ENCODE peak calls at places on chromosomes 7 and 10, in eight cellular contexts. One of them, this sample, is unnamed.

GRCh38 chr7:157041004-157041403 is 30.5 kb upstream of the MNX1 start:
- DNase-seq in left cardiac atrium: no peak
- DNase-seq in NCI-H1092 treated with DMSO at 0.1 percent for 48 hours: no peak
- DNase-seq in breast epithelium: no peak
- DNase-seq in NCI-H187: no peak
- DNase-seq in ELR: no peak
- DNase-seq in nephron progenitor cell: no peak
- DNase-seq in fibroblast of gingiva: no peak
- DNase-seq in this sample: no peak

GRCh38 chr10:120480065-120480600 is 23.1 kb downstream of the PLPP4 start:
- DNase-seq in left cardiac atrium: no peak
- DNase-seq in NCI-H1092 treated with DMSO at 0.1 percent for 48 hours: no peak
- DNase-seq in breast epithelium: no peak
- DNase-seq in NCI-H187: no peak
- DNase-seq in ELR: peak; percentile 20
- DNase-seq in nephron progenitor cell: no peak
- DNase-seq in fibroblast of gingiva: no peak
- DNase-seq in this sample: no peak

GRCh38 chr7:85185355-85186082 is 1.3 kb downstream of the SEMA3D start:
- DNase-seq in left cardiac atrium: peak; percentile 57
- DNase-seq in NCI-H1092 treated with DMSO at 0.1 percent for 48 hours: peak; percentile 23
- DNase-seq in breast epithelium: peak; percentile 58
- DNase-seq in NCI-H187: no peak
- DNase-seq in ELR: peak; percentile 84
- DNase-seq in nephron progenitor cell: peak; percentile 61
- DNase-seq in fibroblast of gingiva: peak; percentile 66
- DNase-seq in this sample: peak; percentile 37

GRCh38 chr7:45940939-45941338 is 19.9 kb upstream of the IGFBP3 start:
- DNase-seq in left cardiac atrium: no peak
- DNase-seq in NCI-H1092 treated with DMSO at 0.1 percent for 48 hours: no peak
- DNase-seq in breast epithelium: no peak
- DNase-seq in NCI-H187: no peak
- DNase-seq in ELR: no peak
- DNase-seq in nephron progenitor cell: no peak
- DNase-seq in fibroblast of gingiva: no peak
- DNase-seq in this sample: no peak

GRCh38 chr10:129522041-129522585 is 55.1 kb downstream of the MGMT start:
- DNase-seq in left cardiac atrium: no peak
- DNase-seq in NCI-H1092 treated with DMSO at 0.1 percent for 48 hours: no peak
- DNase-seq in breast epithelium: no peak
- DNase-seq in NCI-H187: no peak
- DNase-seq in ELR: no peak
- DNase-seq in nephron progenitor cell: no peak
- DNase-seq in fibroblast of gingiva: no peak
- DNase-seq in this sample: no peak

GRCh38 chr10:35783305-35783838 is 141.3 kb upstream of the FZD8 start:
- DNase-seq in left cardiac atrium: no peak
- DNase-seq in NCI-H1092 treated with DMSO at 0.1 percent for 48 hours: no peak
- DNase-seq in breast epithelium: no peak
- DNase-seq in NCI-H187: no peak
- DNase-seq in ELR: peak; percentile 63
- DNase-seq in nephron progenitor cell: no peak
- DNase-seq in fibroblast of gingiva: no peak
- DNase-seq in this sample: no peak

GRCh38 chr10:30647089-30647488 is 17.5 kb upstream of the LYZL2 start:
- DNase-seq in left cardiac atrium: no peak
- DNase-seq in NCI-H1092 treated with DMSO at 0.1 percent for 48 hours: no peak
- DNase-seq in breast epithelium: no peak
- DNase-seq in NCI-H187: no peak
- DNase-seq in ELR: no peak
- DNase-seq in nephron progenitor cell: no peak
- DNase-seq in fibroblast of gingiva: no peak
- DNase-seq in this sample: no peak

GRCh38 chr7:36923831-36924555 is 199.7 kb upstream of the AOAH start:
- DNase-seq in left cardiac atrium: no peak
- DNase-seq in NCI-H1092 treated with DMSO at 0.1 percent for 48 hours: no peak
- DNase-seq in breast epithelium: no peak
- DNase-seq in NCI-H187: no peak
- DNase-seq in ELR: no peak
- DNase-seq in nephron progenitor cell: no peak
- DNase-seq in fibroblast of gingiva: no peak
- DNase-seq in this sample: no peak

GRCh38 chr7:134660961-134661376 is 14.3 kb downstream of the BPGM start:
- DNase-seq in left cardiac atrium: no peak
- DNase-seq in NCI-H1092 treated with DMSO at 0.1 percent for 48 hours: no peak
- DNase-seq in breast epithelium: no peak
- DNase-seq in NCI-H187: no peak
- DNase-seq in ELR: peak; percentile 74
- DNase-seq in nephron progenitor cell: no peak
- DNase-seq in fibroblast of gingiva: peak; percentile 42
- DNase-seq in this sample: no peak

GRCh38 chr7:24283900-24284698 is at the start of gene NPY:
- DNase-seq in left cardiac atrium: no peak
- DNase-seq in NCI-H1092 treated with DMSO at 0.1 percent for 48 hours: no peak
- DNase-seq in breast epithelium: no peak
- DNase-seq in NCI-H187: no peak
- DNase-seq in ELR: no peak
- DNase-seq in nephron progenitor cell: peak; percentile 48
- DNase-seq in fibroblast of gingiva: no peak
- DNase-seq in this sample: no peak

GRCh38 chr7:132742152-132742551 is 165.9 kb upstream of the PLXNA4 start:
- DNase-seq in left cardiac atrium: peak; percentile 78
- DNase-seq in NCI-H1092 treated with DMSO at 0.1 percent for 48 hours: no peak
- DNase-seq in breast epithelium: no peak
- DNase-seq in NCI-H187: no peak
- DNase-seq in ELR: peak; percentile 70
- DNase-seq in nephron progenitor cell: no peak
- DNase-seq in fibroblast of gingiva: peak; percentile 63
- DNase-seq in this sample: no peak

GRCh38 chr7:38105874-38106483 is 72.1 kb upstream of the STARD3NL start:
- DNase-seq in left cardiac atrium: no peak
- DNase-seq in NCI-H1092 treated with DMSO at 0.1 percent for 48 hours: peak; percentile 64
- DNase-seq in breast epithelium: no peak
- DNase-seq in NCI-H187: no peak
- DNase-seq in ELR: peak; percentile 68
- DNase-seq in nephron progenitor cell: peak; percentile 23
- DNase-seq in fibroblast of gingiva: peak; percentile 41
- DNase-seq in this sample: no peak

GRCh38 chr10:109956454-109957091 is 33.3 kb upstream of the XPNPEP1 start:
- DNase-seq in left cardiac atrium: no peak
- DNase-seq in NCI-H1092 treated with DMSO at 0.1 percent for 48 hours: peak; percentile 18
- DNase-seq in breast epithelium: no peak
- DNase-seq in NCI-H187: peak; percentile 17
- DNase-seq in ELR: peak; percentile 81
- DNase-seq in nephron progenitor cell: no peak
- DNase-seq in fibroblast of gingiva: no peak
- DNase-seq in this sample: no peak

GRCh38 chr10:128630787-128631252 is 504.6 kb upstream of the MKI67 start:
- DNase-seq in left cardiac atrium: no peak
- DNase-seq in NCI-H1092 treated with DMSO at 0.1 percent for 48 hours: no peak
- DNase-seq in breast epithelium: no peak
- DNase-seq in NCI-H187: no peak
- DNase-seq in ELR: no peak
- DNase-seq in nephron progenitor cell: no peak
- DNase-seq in fibroblast of gingiva: no peak
- DNase-seq in this sample: no peak

GRCh38 chr10:71998840-71999194 is 34.6 kb downstream of the CHST3 start:
- DNase-seq in left cardiac atrium: peak; percentile 75
- DNase-seq in NCI-H1092 treated with DMSO at 0.1 percent for 48 hours: no peak
- DNase-seq in breast epithelium: no peak
- DNase-seq in NCI-H187: no peak
- DNase-seq in ELR: peak; percentile 94
- DNase-seq in nephron progenitor cell: no peak
- DNase-seq in fibroblast of gingiva: peak; percentile 40
- DNase-seq in this sample: no peak

GRCh38 chr10:58982470-58983239 is 193.8 kb upstream of the PHYHIPL start:
- DNase-seq in left cardiac atrium: no peak
- DNase-seq in NCI-H1092 treated with DMSO at 0.1 percent for 48 hours: no peak
- DNase-seq in breast epithelium: no peak
- DNase-seq in NCI-H187: no peak
- DNase-seq in ELR: no peak
- DNase-seq in nephron progenitor cell: no peak
- DNase-seq in fibroblast of gingiva: no peak
- DNase-seq in this sample: no peak

GRCh38 chr7:68980011-68980410 is 618.3 kb upstream of the AUTS2 start:
- DNase-seq in left cardiac atrium: no peak
- DNase-seq in NCI-H1092 treated with DMSO at 0.1 percent for 48 hours: no peak
- DNase-seq in breast epithelium: no peak
- DNase-seq in NCI-H187: no peak
- DNase-seq in ELR: peak; percentile 2
- DNase-seq in nephron progenitor cell: no peak
- DNase-seq in fibroblast of gingiva: no peak
- DNase-seq in this sample: no peak

GRCh38 chr7:148722340-148723165 is 23.9 kb downstream of the CUL1 start:
- DNase-seq in left cardiac atrium: no peak
- DNase-seq in NCI-H1092 treated with DMSO at 0.1 percent for 48 hours: no peak
- DNase-seq in breast epithelium: no peak
- DNase-seq in NCI-H187: no peak
- DNase-seq in ELR: no peak
- DNase-seq in nephron progenitor cell: no peak
- DNase-seq in fibroblast of gingiva: no peak
- DNase-seq in this sample: no peak

GRCh38 chr10:34922138-34922537 is 107.0 kb upstream of the PARD3 start:
- DNase-seq in left cardiac atrium: no peak
- DNase-seq in NCI-H1092 treated with DMSO at 0.1 percent for 48 hours: no peak
- DNase-seq in breast epithelium: no peak
- DNase-seq in NCI-H187: no peak
- DNase-seq in ELR: peak; percentile 30
- DNase-seq in nephron progenitor cell: no peak
- DNase-seq in fibroblast of gingiva: no peak
- DNase-seq in this sample: no peak

GRCh38 chr7:140571537-140572122 is 69.0 kb downstream of the DENND2A start:
- DNase-seq in left cardiac atrium: no peak
- DNase-seq in NCI-H1092 treated with DMSO at 0.1 percent for 48 hours: no peak
- DNase-seq in breast epithelium: no peak
- DNase-seq in NCI-H187: no peak
- DNase-seq in ELR: peak; percentile 17
- DNase-seq in nephron progenitor cell: no peak
- DNase-seq in fibroblast of gingiva: peak; percentile 25
- DNase-seq in this sample: no peak

GRCh38 chr7:46291064-46291463 is 370.0 kb upstream of the IGFBP3 start:
- DNase-seq in left cardiac atrium: no peak
- DNase-seq in NCI-H1092 treated with DMSO at 0.1 percent for 48 hours: no peak
- DNase-seq in breast epithelium: no peak
- DNase-seq in NCI-H187: no peak
- DNase-seq in ELR: peak; percentile 92
- DNase-seq in nephron progenitor cell: peak; percentile 15
- DNase-seq in fibroblast of gingiva: no peak
- DNase-seq in this sample: no peak

GRCh38 chr10:47243791-47244190 is 56.2 kb upstream of the GDF10 start:
- DNase-seq in left cardiac atrium: peak; percentile 53
- DNase-seq in NCI-H1092 treated with DMSO at 0.1 percent for 48 hours: no peak
- DNase-seq in breast epithelium: no peak
- DNase-seq in NCI-H187: no peak
- DNase-seq in ELR: no peak
- DNase-seq in nephron progenitor cell: no peak
- DNase-seq in fibroblast of gingiva: no peak
- DNase-seq in this sample: no peak

GRCh38 chr10:106189254-106189653 is 975.3 kb downstream of the SORCS1 start:
- DNase-seq in left cardiac atrium: no peak
- DNase-seq in NCI-H1092 treated with DMSO at 0.1 percent for 48 hours: no peak
- DNase-seq in breast epithelium: no peak
- DNase-seq in NCI-H187: no peak
- DNase-seq in ELR: peak; percentile 46
- DNase-seq in nephron progenitor cell: peak; percentile 40
- DNase-seq in fibroblast of gingiva: no peak
- DNase-seq in this sample: no peak

GRCh38 chr10:283916-284356 is 148.7 kb downstream of the ZMYND11 start:
- DNase-seq in left cardiac atrium: no peak
- DNase-seq in NCI-H1092 treated with DMSO at 0.1 percent for 48 hours: no peak
- DNase-seq in breast epithelium: no peak
- DNase-seq in NCI-H187: no peak
- DNase-seq in ELR: no peak
- DNase-seq in nephron progenitor cell: no peak
- DNase-seq in fibroblast of gingiva: no peak
- DNase-seq in this sample: no peak

GRCh38 chr7:74193913-74194312 is 15.9 kb upstream of the LAT2 start:
- DNase-seq in left cardiac atrium: no peak
- DNase-seq in NCI-H1092 treated with DMSO at 0.1 percent for 48 hours: no peak
- DNase-seq in breast epithelium: no peak
- DNase-seq in NCI-H187: no peak
- DNase-seq in ELR: no peak
- DNase-seq in nephron progenitor cell: no peak
- DNase-seq in fibroblast of gingiva: no peak
- DNase-seq in this sample: no peak

GRCh38 chr7:3605222-3605621 is 304.2 kb downstream of the SDK1 start:
- DNase-seq in left cardiac atrium: no peak
- DNase-seq in NCI-H1092 treated with DMSO at 0.1 percent for 48 hours: no peak
- DNase-seq in breast epithelium: no peak
- DNase-seq in NCI-H187: no peak
- DNase-seq in ELR: peak; percentile 31
- DNase-seq in nephron progenitor cell: no peak
- DNase-seq in fibroblast of gingiva: peak; percentile 26
- DNase-seq in this sample: no peak

GRCh38 chr10:22713853-22714523 is 390 bp downstream of the PIP4K2A start:
- DNase-seq in left cardiac atrium: no peak
- DNase-seq in NCI-H1092 treated with DMSO at 0.1 percent for 48 hours: peak; percentile 9
- DNase-seq in breast epithelium: no peak
- DNase-seq in NCI-H187: no peak
- DNase-seq in ELR: peak; percentile 41
- DNase-seq in nephron progenitor cell: peak; percentile 37
- DNase-seq in fibroblast of gingiva: peak; percentile 6
- DNase-seq in this sample: no peak

GRCh38 chr10:27383595-27384542 is 120.2 kb upstream of the RAB18 start:
- DNase-seq in left cardiac atrium: no peak
- DNase-seq in NCI-H1092 treated with DMSO at 0.1 percent for 48 hours: no peak
- DNase-seq in breast epithelium: no peak
- DNase-seq in NCI-H187: no peak
- DNase-seq in ELR: peak; percentile 54
- DNase-seq in nephron progenitor cell: no peak
- DNase-seq in fibroblast of gingiva: peak; percentile 33
- DNase-seq in this sample: no peak

GRCh38 chr7:139725077-139725476 is 52.7 kb downstream of the HIPK2 start:
- DNase-seq in left cardiac atrium: no peak
- DNase-seq in NCI-H1092 treated with DMSO at 0.1 percent for 48 hours: no peak
- DNase-seq in breast epithelium: no peak
- DNase-seq in NCI-H187: no peak
- DNase-seq in ELR: peak; percentile 55
- DNase-seq in nephron progenitor cell: no peak
- DNase-seq in fibroblast of gingiva: peak; percentile 95
- DNase-seq in this sample: no peak

GRCh38 chr7:158821173-158822021 is 7.9 kb downstream of the ESYT2 start:
- DNase-seq in left cardiac atrium: no peak
- DNase-seq in NCI-H1092 treated with DMSO at 0.1 percent for 48 hours: no peak
- DNase-seq in breast epithelium: no peak
- DNase-seq in NCI-H187: peak; percentile 64
- DNase-seq in ELR: peak; percentile 95
- DNase-seq in nephron progenitor cell: no peak
- DNase-seq in fibroblast of gingiva: peak; percentile 68
- DNase-seq in this sample: no peak

GRCh38 chr10:68315582-68315981 is 16.3 kb upstream of the HNRNPH3 start:
- DNase-seq in left cardiac atrium: no peak
- DNase-seq in NCI-H1092 treated with DMSO at 0.1 percent for 48 hours: no peak
- DNase-seq in breast epithelium: no peak
- DNase-seq in NCI-H187: no peak
- DNase-seq in ELR: no peak
- DNase-seq in nephron progenitor cell: no peak
- DNase-seq in fibroblast of gingiva: no peak
- DNase-seq in this sample: no peak

GRCh38 chr7:26555971-26556830 is 264.5 kb downstream of the SNX10 start:
- DNase-seq in left cardiac atrium: no peak
- DNase-seq in NCI-H1092 treated with DMSO at 0.1 percent for 48 hours: peak; percentile 46
- DNase-seq in breast epithelium: no peak
- DNase-seq in NCI-H187: peak; percentile 64
- DNase-seq in ELR: no peak
- DNase-seq in nephron progenitor cell: no peak
- DNase-seq in fibroblast of gingiva: no peak
- DNase-seq in this sample: no peak

GRCh38 chr7:11125160-11125559 is 151.5 kb downstream of the PHF14 start:
- DNase-seq in left cardiac atrium: no peak
- DNase-seq in NCI-H1092 treated with DMSO at 0.1 percent for 48 hours: no peak
- DNase-seq in breast epithelium: no peak
- DNase-seq in NCI-H187: no peak
- DNase-seq in ELR: no peak
- DNase-seq in nephron progenitor cell: no peak
- DNase-seq in fibroblast of gingiva: no peak
- DNase-seq in this sample: no peak

GRCh38 chr10:98262571-98262970 is 5.4 kb downstream of the LOXL4 start:
- DNase-seq in left cardiac atrium: no peak
- DNase-seq in NCI-H1092 treated with DMSO at 0.1 percent for 48 hours: no peak
- DNase-seq in breast epithelium: no peak
- DNase-seq in NCI-H187: no peak
- DNase-seq in ELR: peak; percentile 62
- DNase-seq in nephron progenitor cell: no peak
- DNase-seq in fibroblast of gingiva: peak; percentile 42
- DNase-seq in this sample: no peak